ENCODE peak calls at places on chromosomes 7 and 10, in eight cellular contexts. Y is GM19239; S is AG04449; B is heart left ventricle; V is occipital lobe; T is activated naive CD8-positive, alpha-beta T cell treated with anti-CD3 and anti-CD28 coated beads, Interleukin-2, amount 10 ng/mL, durations not matched to agents 7 days and 5 days; L is activated CD4-positive, alpha-beta memory T cell treated with anti-CD3 and anti-CD28 coated beads, Interleukin-2, amount 10 ng/mL, durations not matched to agents 7 days and 5 days; R is stimulated activated CD4-positive, alpha-beta T cell treated with anti-CD3 and anti-CD28 coated beads, TNF-alpha, amount 100 ng/mL, for 4 hours. C is an unnamed sample.

GRCh38 chr10:69069090-69070042 is 18.5 kb upstream of the SRGN start:
- DNase-seq in T (no peak), V (no peak), L (no peak), B (no peak), R (no peak), Y (no peak), S (no peak), C (no peak)

GRCh38 chr10:689433-690226 is at the start of gene DIP2C:
- DNase-seq in Y (no peak), L (no peak), S (no peak), T (no peak), B (peak; percentile 85), R (no peak), V (peak; percentile 66), C (peak; percentile 86)

GRCh38 chr7:29807179-29807841 is 1.0 kb downstream of the WIPF3 start:
- DNase-seq in S (no peak), T (no peak), Y (no peak), R (no peak), L (no peak), V (peak; percentile 25), B (peak; percentile 76), C (no peak)

GRCh38 chr10:94343159-94343558 is 19.6 kb downstream of the NOC3L start:
- DNase-seq in S (no peak), B (no peak), R (no peak), V (no peak), T (no peak), L (no peak), Y (no peak), C (no peak)

GRCh38 chr7:132932321-132933075 is 149.4 kb downstream of the CHCHD3 start:
- DNase-seq in Y (no peak), L (no peak), V (no peak), S (no peak), R (no peak), T (no peak), B (no peak), C (no peak)

GRCh38 chr10:31424473-31424872 is 105.5 kb downstream of the ZEB1 start:
- DNase-seq in R (no peak), B (no peak), V (no peak), S (no peak), T (no peak), L (no peak), Y (no peak), C (no peak)

GRCh38 chr7:121026159-121026558 is 37.6 kb downstream of the CPED1 start:
- DNase-seq in R (no peak), T (no peak), S (no peak), B (no peak), L (no peak), V (no peak), Y (no peak), C (no peak)

GRCh38 chr7:157575181-157575580 is 238.4 kb downstream of the DNAJB6 start:
- DNase-seq in T (no peak), R (no peak), B (no peak), L (no peak), Y (no peak), V (no peak), S (no peak), C (no peak)